ENCODE peak calls at places on chromosomes 2 and 18, in ten cellular contexts. One of them, this sample, is unnamed.

GRCh38 chr2:11748861-11749645 is 2.6 kb downstream of the LPIN1 start:
- DNase-seq in astrocyte: no peak
- DNase-seq in T-helper 9 cell: no peak
- DNase-seq in A172: no peak
- DNase-seq in small intestine: no peak
- DNase-seq in stimulated activated CD8-positive, alpha-beta memory T cell treated with anti-CD3 and anti-CD28 coated beads, Interleukin-2, amount 100 ng/mL, for 48 hours: no peak
- DNase-seq in globus pallidus: no peak
- DNase-seq in MM.1S: peak
- DNase-seq in AG20443: no peak
- DNase-seq in activated CD4-positive, alpha-beta T cell treated with anti-CD3 and anti-CD28 coated beads, Interleukin-2, amount 10 ng/mL, durations not matched to agents 24 days and 14 days: peak
- DNase-seq in this sample: no peak

GRCh38 chr18:78407456-78407823 is 572.2 kb upstream of the SALL3 start:
- DNase-seq in astrocyte: no peak
- DNase-seq in T-helper 9 cell: no peak
- DNase-seq in A172: no peak
- DNase-seq in small intestine: peak
- DNase-seq in stimulated activated CD8-positive, alpha-beta memory T cell treated with anti-CD3 and anti-CD28 coated beads, Interleukin-2, amount 100 ng/mL, for 48 hours: no peak
- DNase-seq in globus pallidus: no peak
- DNase-seq in MM.1S: no peak
- DNase-seq in AG20443: no peak
- DNase-seq in activated CD4-positive, alpha-beta T cell treated with anti-CD3 and anti-CD28 coated beads, Interleukin-2, amount 10 ng/mL, durations not matched to agents 24 days and 14 days: no peak
- DNase-seq in this sample: peak

GRCh38 chr2:11824901-11825592 is 78.6 kb downstream of the LPIN1 start:
- DNase-seq in astrocyte: no peak
- DNase-seq in T-helper 9 cell: no peak
- DNase-seq in A172: no peak
- DNase-seq in small intestine: no peak
- DNase-seq in stimulated activated CD8-positive, alpha-beta memory T cell treated with anti-CD3 and anti-CD28 coated beads, Interleukin-2, amount 100 ng/mL, for 48 hours: no peak
- DNase-seq in globus pallidus: no peak
- DNase-seq in MM.1S: no peak
- DNase-seq in AG20443: no peak
- DNase-seq in activated CD4-positive, alpha-beta T cell treated with anti-CD3 and anti-CD28 coated beads, Interleukin-2, amount 10 ng/mL, durations not matched to agents 24 days and 14 days: no peak
- DNase-seq in this sample: no peak

GRCh38 chr2:120934221-120934639 is 198.6 kb downstream of the GLI2 start:
- DNase-seq in astrocyte: no peak
- DNase-seq in T-helper 9 cell: no peak
- DNase-seq in A172: no peak
- DNase-seq in small intestine: no peak
- DNase-seq in stimulated activated CD8-positive, alpha-beta memory T cell treated with anti-CD3 and anti-CD28 coated beads, Interleukin-2, amount 100 ng/mL, for 48 hours: no peak
- DNase-seq in globus pallidus: no peak
- DNase-seq in MM.1S: no peak
- DNase-seq in AG20443: no peak
- DNase-seq in activated CD4-positive, alpha-beta T cell treated with anti-CD3 and anti-CD28 coated beads, Interleukin-2, amount 10 ng/mL, durations not matched to agents 24 days and 14 days: no peak
- DNase-seq in this sample: no peak

GRCh38 chr2:233331536-233331935 is 22.8 kb upstream of the DGKD start:
- DNase-seq in astrocyte: no peak
- DNase-seq in T-helper 9 cell: peak
- DNase-seq in A172: no peak
- DNase-seq in small intestine: peak
- DNase-seq in stimulated activated CD8-positive, alpha-beta memory T cell treated with anti-CD3 and anti-CD28 coated beads, Interleukin-2, amount 100 ng/mL, for 48 hours: peak
- DNase-seq in globus pallidus: peak
- DNase-seq in MM.1S: peak
- DNase-seq in AG20443: no peak
- DNase-seq in activated CD4-positive, alpha-beta T cell treated with anti-CD3 and anti-CD28 coated beads, Interleukin-2, amount 10 ng/mL, durations not matched to agents 24 days and 14 days: peak
- DNase-seq in this sample: peak

GRCh38 chr18:3140342-3140741 is 79.4 kb downstream of the MYOM1 start:
- DNase-seq in astrocyte: no peak
- DNase-seq in T-helper 9 cell: no peak
- DNase-seq in A172: no peak
- DNase-seq in small intestine: no peak
- DNase-seq in stimulated activated CD8-positive, alpha-beta memory T cell treated with anti-CD3 and anti-CD28 coated beads, Interleukin-2, amount 100 ng/mL, for 48 hours: no peak
- DNase-seq in globus pallidus: no peak
- DNase-seq in MM.1S: no peak
- DNase-seq in AG20443: no peak
- DNase-seq in activated CD4-positive, alpha-beta T cell treated with anti-CD3 and anti-CD28 coated beads, Interleukin-2, amount 10 ng/mL, durations not matched to agents 24 days and 14 days: no peak
- DNase-seq in this sample: no peak

GRCh38 chr2:68789603-68790002 is 55.0 kb downstream of the ARHGAP25 start:
- DNase-seq in astrocyte: no peak
- DNase-seq in T-helper 9 cell: no peak
- DNase-seq in A172: no peak
- DNase-seq in small intestine: no peak
- DNase-seq in stimulated activated CD8-positive, alpha-beta memory T cell treated with anti-CD3 and anti-CD28 coated beads, Interleukin-2, amount 100 ng/mL, for 48 hours: peak
- DNase-seq in globus pallidus: no peak
- DNase-seq in MM.1S: no peak
- DNase-seq in AG20443: no peak
- DNase-seq in activated CD4-positive, alpha-beta T cell treated with anti-CD3 and anti-CD28 coated beads, Interleukin-2, amount 10 ng/mL, durations not matched to agents 24 days and 14 days: no peak
- DNase-seq in this sample: no peak

GRCh38 chr18:76431437-76432273 is 63.4 kb downstream of the ZNF516 start:
- DNase-seq in astrocyte: no peak
- DNase-seq in T-helper 9 cell: no peak
- DNase-seq in A172: no peak
- DNase-seq in small intestine: no peak
- DNase-seq in stimulated activated CD8-positive, alpha-beta memory T cell treated with anti-CD3 and anti-CD28 coated beads, Interleukin-2, amount 100 ng/mL, for 48 hours: no peak
- DNase-seq in globus pallidus: no peak
- DNase-seq in MM.1S: no peak
- DNase-seq in AG20443: no peak
- DNase-seq in activated CD4-positive, alpha-beta T cell treated with anti-CD3 and anti-CD28 coated beads, Interleukin-2, amount 10 ng/mL, durations not matched to agents 24 days and 14 days: no peak
- DNase-seq in this sample: no peak

GRCh38 chr2:143564419-143564818 is 435.2 kb downstream of the ARHGAP15 start:
- DNase-seq in astrocyte: no peak
- DNase-seq in T-helper 9 cell: no peak
- DNase-seq in A172: no peak
- DNase-seq in small intestine: no peak
- DNase-seq in stimulated activated CD8-positive, alpha-beta memory T cell treated with anti-CD3 and anti-CD28 coated beads, Interleukin-2, amount 100 ng/mL, for 48 hours: no peak
- DNase-seq in globus pallidus: no peak
- DNase-seq in MM.1S: no peak
- DNase-seq in AG20443: no peak
- DNase-seq in activated CD4-positive, alpha-beta T cell treated with anti-CD3 and anti-CD28 coated beads, Interleukin-2, amount 10 ng/mL, durations not matched to agents 24 days and 14 days: no peak
- DNase-seq in this sample: no peak

GRCh38 chr18:48892146-48892855 is 58.5 kb downstream of the SMAD7 start:
- DNase-seq in astrocyte: no peak
- DNase-seq in T-helper 9 cell: no peak
- DNase-seq in A172: no peak
- DNase-seq in small intestine: no peak
- DNase-seq in stimulated activated CD8-positive, alpha-beta memory T cell treated with anti-CD3 and anti-CD28 coated beads, Interleukin-2, amount 100 ng/mL, for 48 hours: no peak
- DNase-seq in globus pallidus: no peak
- DNase-seq in MM.1S: no peak
- DNase-seq in AG20443: no peak
- DNase-seq in activated CD4-positive, alpha-beta T cell treated with anti-CD3 and anti-CD28 coated beads, Interleukin-2, amount 10 ng/mL, durations not matched to agents 24 days and 14 days: no peak
- DNase-seq in this sample: no peak

GRCh38 chr2:137255990-137256389 is 490.6 kb downstream of the THSD7B start:
- DNase-seq in astrocyte: peak
- DNase-seq in T-helper 9 cell: no peak
- DNase-seq in A172: peak
- DNase-seq in small intestine: no peak
- DNase-seq in stimulated activated CD8-positive, alpha-beta memory T cell treated with anti-CD3 and anti-CD28 coated beads, Interleukin-2, amount 100 ng/mL, for 48 hours: no peak
- DNase-seq in globus pallidus: no peak
- DNase-seq in MM.1S: no peak
- DNase-seq in AG20443: no peak
- DNase-seq in activated CD4-positive, alpha-beta T cell treated with anti-CD3 and anti-CD28 coated beads, Interleukin-2, amount 10 ng/mL, durations not matched to agents 24 days and 14 days: no peak
- DNase-seq in this sample: no peak

GRCh38 chr2:228545749-228546148 is 364.3 kb upstream of the SPHKAP start:
- DNase-seq in astrocyte: peak
- DNase-seq in T-helper 9 cell: no peak
- DNase-seq in A172: peak
- DNase-seq in small intestine: no peak
- DNase-seq in stimulated activated CD8-positive, alpha-beta memory T cell treated with anti-CD3 and anti-CD28 coated beads, Interleukin-2, amount 100 ng/mL, for 48 hours: no peak
- DNase-seq in globus pallidus: no peak
- DNase-seq in MM.1S: no peak
- DNase-seq in AG20443: peak
- DNase-seq in activated CD4-positive, alpha-beta T cell treated with anti-CD3 and anti-CD28 coated beads, Interleukin-2, amount 10 ng/mL, durations not matched to agents 24 days and 14 days: no peak
- DNase-seq in this sample: no peak

GRCh38 chr18:38909972-38910371 is 1344.4 kb upstream of the CELF4 start:
- DNase-seq in astrocyte: peak
- DNase-seq in T-helper 9 cell: no peak
- DNase-seq in A172: peak
- DNase-seq in small intestine: no peak
- DNase-seq in stimulated activated CD8-positive, alpha-beta memory T cell treated with anti-CD3 and anti-CD28 coated beads, Interleukin-2, amount 100 ng/mL, for 48 hours: no peak
- DNase-seq in globus pallidus: no peak
- DNase-seq in MM.1S: no peak
- DNase-seq in AG20443: no peak
- DNase-seq in activated CD4-positive, alpha-beta T cell treated with anti-CD3 and anti-CD28 coated beads, Interleukin-2, amount 10 ng/mL, durations not matched to agents 24 days and 14 days: no peak
- DNase-seq in this sample: no peak

GRCh38 chr2:96106991-96107882 is 9.1 kb downstream of the ADRA2B start:
- DNase-seq in astrocyte: no peak
- DNase-seq in T-helper 9 cell: no peak
- DNase-seq in A172: no peak
- DNase-seq in small intestine: no peak
- DNase-seq in stimulated activated CD8-positive, alpha-beta memory T cell treated with anti-CD3 and anti-CD28 coated beads, Interleukin-2, amount 100 ng/mL, for 48 hours: no peak
- DNase-seq in globus pallidus: no peak
- DNase-seq in MM.1S: no peak
- DNase-seq in AG20443: no peak
- DNase-seq in activated CD4-positive, alpha-beta T cell treated with anti-CD3 and anti-CD28 coated beads, Interleukin-2, amount 10 ng/mL, durations not matched to agents 24 days and 14 days: no peak
- DNase-seq in this sample: no peak

GRCh38 chr2:109347626-109348025 is 218.6 kb downstream of the SH3RF3 start:
- DNase-seq in astrocyte: no peak
- DNase-seq in T-helper 9 cell: no peak
- DNase-seq in A172: no peak
- DNase-seq in small intestine: no peak
- DNase-seq in stimulated activated CD8-positive, alpha-beta memory T cell treated with anti-CD3 and anti-CD28 coated beads, Interleukin-2, amount 100 ng/mL, for 48 hours: no peak
- DNase-seq in globus pallidus: no peak
- DNase-seq in MM.1S: no peak
- DNase-seq in AG20443: no peak
- DNase-seq in activated CD4-positive, alpha-beta T cell treated with anti-CD3 and anti-CD28 coated beads, Interleukin-2, amount 10 ng/mL, durations not matched to agents 24 days and 14 days: no peak
- DNase-seq in this sample: no peak

GRCh38 chr2:231463698-231464575 is at the start of gene NCL:
- DNase-seq in astrocyte: peak
- DNase-seq in T-helper 9 cell: peak
- DNase-seq in A172: peak
- DNase-seq in small intestine: peak
- DNase-seq in stimulated activated CD8-positive, alpha-beta memory T cell treated with anti-CD3 and anti-CD28 coated beads, Interleukin-2, amount 100 ng/mL, for 48 hours: peak
- DNase-seq in globus pallidus: no peak
- DNase-seq in MM.1S: peak
- DNase-seq in AG20443: peak
- DNase-seq in activated CD4-positive, alpha-beta T cell treated with anti-CD3 and anti-CD28 coated beads, Interleukin-2, amount 10 ng/mL, durations not matched to agents 24 days and 14 days: peak
- DNase-seq in this sample: peak

GRCh38 chr2:10584843-10585475 is 104.8 kb downstream of the NOL10 start:
- DNase-seq in astrocyte: peak
- DNase-seq in T-helper 9 cell: no peak
- DNase-seq in A172: peak
- DNase-seq in small intestine: no peak
- DNase-seq in stimulated activated CD8-positive, alpha-beta memory T cell treated with anti-CD3 and anti-CD28 coated beads, Interleukin-2, amount 100 ng/mL, for 48 hours: no peak
- DNase-seq in globus pallidus: no peak
- DNase-seq in MM.1S: no peak
- DNase-seq in AG20443: peak
- DNase-seq in activated CD4-positive, alpha-beta T cell treated with anti-CD3 and anti-CD28 coated beads, Interleukin-2, amount 10 ng/mL, durations not matched to agents 24 days and 14 days: no peak
- DNase-seq in this sample: no peak

GRCh38 chr18:66764225-66764624 is 160.3 kb upstream of the CDH19 start:
- DNase-seq in astrocyte: no peak
- DNase-seq in T-helper 9 cell: no peak
- DNase-seq in A172: no peak
- DNase-seq in small intestine: no peak
- DNase-seq in stimulated activated CD8-positive, alpha-beta memory T cell treated with anti-CD3 and anti-CD28 coated beads, Interleukin-2, amount 100 ng/mL, for 48 hours: no peak
- DNase-seq in globus pallidus: peak
- DNase-seq in MM.1S: no peak
- DNase-seq in AG20443: no peak
- DNase-seq in activated CD4-positive, alpha-beta T cell treated with anti-CD3 and anti-CD28 coated beads, Interleukin-2, amount 10 ng/mL, durations not matched to agents 24 days and 14 days: no peak
- DNase-seq in this sample: no peak

GRCh38 chr2:101199153-101199810 is 48.1 kb upstream of the TBC1D8 start:
- DNase-seq in astrocyte: peak
- DNase-seq in T-helper 9 cell: no peak
- DNase-seq in A172: peak
- DNase-seq in small intestine: no peak
- DNase-seq in stimulated activated CD8-positive, alpha-beta memory T cell treated with anti-CD3 and anti-CD28 coated beads, Interleukin-2, amount 100 ng/mL, for 48 hours: no peak
- DNase-seq in globus pallidus: no peak
- DNase-seq in MM.1S: no peak
- DNase-seq in AG20443: no peak
- DNase-seq in activated CD4-positive, alpha-beta T cell treated with anti-CD3 and anti-CD28 coated beads, Interleukin-2, amount 10 ng/mL, durations not matched to agents 24 days and 14 days: no peak
- DNase-seq in this sample: no peak

This sample was measured in transverse colon.